ENCODE peak calls at places on chromosomes 2 and 18, in four cellular contexts. G is SK-N-SH, N is adrenal gland, T is NT2/D1. I is an unnamed sample.

GRCh38 chr2:199468561-199469513 is 11.1 kb upstream of the SATB2 start:
- DNase-seq in T (no peak), N (no peak), G (peak; percentile 27), I (no peak)

GRCh38 chr18:12741351-12741750 is 38.5 kb downstream of the PSMG2 start:
- DNase-seq in N (no peak), G (peak; percentile 46), T (no peak), I (no peak)

GRCh38 chr2:212237350-212238095 is 301.1 kb downstream of the ERBB4 start:
- DNase-seq in N (no peak), T (peak; percentile 27), G (no peak), I (no peak)

GRCh38 chr2:71943238-71944182 is 204.2 kb downstream of the CYP26B1 start:
- DNase-seq in T (no peak), G (no peak), N (peak; percentile 38), I (peak; percentile 2)

GRCh38 chr2:195458936-195459335 is 198.1 kb upstream of the SLC39A10 start:
- DNase-seq in T (no peak), N (no peak), G (no peak), I (no peak)

GRCh38 chr2:239966029-239966847 is 58.9 kb downstream of the NDUFA10 start:
- DNase-seq in G (no peak), T (no peak), N (no peak), I (no peak)

GRCh38 chr2:200592414-200593075 is 6.7 kb downstream of the AOX1 start:
- DNase-seq in N (no peak), T (no peak), G (no peak), I (no peak)

GRCh38 chr2:2050321-2050905 is 280.7 kb downstream of the MYT1L start:
- DNase-seq in N (no peak), G (no peak), T (no peak), I (no peak)

GRCh38 chr2:233983445-233983844 is 66.3 kb downstream of the TRPM8 start:
- DNase-seq in G (no peak), T (no peak), N (no peak), I (no peak)

DNA sequence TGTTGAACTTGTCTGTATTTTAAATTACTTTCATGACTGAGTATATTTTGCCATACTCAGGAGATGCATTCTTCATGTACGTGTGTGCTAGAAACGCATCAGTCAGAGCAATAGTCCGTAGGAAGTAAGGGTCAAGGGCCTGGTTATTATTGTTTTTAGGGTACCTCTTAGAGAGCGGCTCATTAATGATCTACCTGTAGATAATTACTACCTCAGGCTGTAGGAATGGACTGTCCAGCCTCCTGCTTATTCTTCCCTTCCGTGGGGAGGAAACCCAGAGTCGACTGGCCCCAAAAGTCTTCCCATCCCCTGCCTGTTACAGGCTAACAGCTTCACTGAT is 36.3 kb downstream of the TTC39C start:
- DNase-seq in N (no peak), G (no peak), T (no peak), I (no peak)
- H3K4me3 ChIP-seq in N (no peak overlapping the region), G (no peak overlapping the region), T (no peak overlapping the region), I (no peak overlapping the region)

GRCh38 chr2:67399144-67399543 is 2.0 kb downstream of the ETAA1 start:
- DNase-seq in N (no peak), T (no peak), G (no peak), I (no peak)
- H3K4me3 ChIP-seq in N (no peak overlapping the region), T (no peak overlapping the region), G (peak overlapping the region; percentile 94), I (no peak overlapping the region)

GRCh38 chr2:222927600-222927999 is 66.8 kb downstream of the ACSL3 start:
- DNase-seq in T (no peak), N (no peak), G (no peak), I (no peak)
- H3K4me3 ChIP-seq in T (no peak overlapping the region), N (no peak overlapping the region), G (no peak overlapping the region), I (no peak overlapping the region)

GRCh38 chr2:96909651-96910050 is 39.8 kb upstream of the SEMA4C start:
- DNase-seq in N (no peak), G (no peak), T (no peak), I (no peak)

GRCh38 chr2:96903809-96904208 is 33.9 kb upstream of the SEMA4C start:
- DNase-seq in T (no peak), G (no peak), N (no peak), I (no peak)

GRCh38 chr2:96906719-96907404 is 37.0 kb upstream of the SEMA4C start:
- DNase-seq in N (no peak), T (no peak), G (peak; percentile 71), I (peak; percentile 51)

GRCh38 chr2:96903318-96903717 is 33.4 kb upstream of the SEMA4C start:
- DNase-seq in N (no peak), G (peak; percentile 54), T (no peak), I (no peak)

GRCh38 chr2:96907405-96908041 is 37.6 kb upstream of the SEMA4C start:
- DNase-seq in N (peak; percentile 30), G (peak; percentile 79), T (peak; percentile 44), I (peak; percentile 84)
- H3K4me3 ChIP-seq in N (no peak overlapping the region), G (no peak overlapping the region), T (no peak overlapping the region), I (no peak overlapping the region)

DNA sequence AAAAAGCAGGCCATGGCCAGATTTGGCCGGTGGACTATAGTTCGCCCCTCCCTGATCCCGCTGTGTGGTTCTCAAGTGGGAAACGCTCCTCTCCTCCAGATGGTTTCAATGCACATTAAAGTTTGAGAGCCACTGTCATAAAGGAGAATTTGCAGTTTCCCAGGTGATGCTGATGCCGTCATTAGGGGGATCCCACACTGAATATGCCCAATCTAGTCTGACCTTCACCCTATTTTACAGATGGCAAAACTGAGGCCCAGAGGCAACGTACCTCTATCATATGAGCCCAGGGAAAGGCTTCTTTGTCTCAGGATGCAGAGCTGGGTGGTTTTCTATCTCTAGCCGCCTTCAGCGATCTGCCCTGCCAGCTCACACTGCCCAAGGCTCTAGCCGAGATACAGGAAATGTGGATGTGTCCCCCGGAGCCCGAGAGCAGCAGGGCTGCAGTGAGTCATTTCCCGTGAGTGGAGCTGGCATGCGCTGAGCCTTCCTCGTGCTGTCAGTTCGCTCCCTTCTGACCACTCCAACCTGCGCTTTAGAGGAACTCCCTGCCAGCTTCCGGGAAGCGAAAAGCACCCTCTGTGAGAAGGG is 116.2 kb downstream of the SMAD7 start:
- DNase-seq in T (no peak), N (peak; percentile 93), G (no peak), I (no peak)
- H3K4me3 ChIP-seq in T (no peak overlapping the region), N (no peak overlapping the region), G (peak overlapping the region; percentile 36), I (no peak overlapping the region)

DNA sequence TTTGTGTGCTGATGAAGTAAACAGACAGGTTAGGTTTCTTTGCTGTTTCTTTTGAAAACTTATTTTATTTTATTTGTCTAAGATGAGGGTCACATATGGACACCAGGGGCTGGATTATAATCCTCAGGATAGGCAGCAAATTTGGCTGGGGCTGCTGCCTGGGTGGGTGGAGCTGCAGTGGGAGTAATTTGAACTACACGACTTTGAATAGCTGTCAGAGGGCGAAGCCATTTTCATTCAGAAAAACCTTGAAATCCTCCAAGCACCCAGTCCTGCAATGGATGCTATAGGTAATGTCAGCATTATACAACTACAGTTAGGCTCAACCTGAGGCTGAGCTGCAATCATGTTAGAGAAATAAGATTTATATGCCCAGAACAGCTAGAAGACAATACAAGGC is 16.6 kb downstream of the SETBP1 start:
- DNase-seq in N (no peak), G (no peak), T (no peak), I (no peak)
- H3K4me3 ChIP-seq in N (no peak overlapping the region), G (no peak overlapping the region), T (no peak overlapping the region), I (peak overlapping the region; percentile 23)